ENCODE peak calls at places on chromosomes 6 and 20, in ten cellular contexts. One of them, this sample, is unnamed.

GRCh38 chr6:53411451-53411850 is 62.7 kb upstream of the ELOVL5 start:
- DNase-seq in HL-60: no peak
- DNase-seq in activated CD8-positive, alpha-beta memory T cell treated with anti-CD3 and anti-CD28 coated beads, Interleukin-2, amount 10 ng/mL, durations not matched to agents 7 days and 5 days: no peak
- DNase-seq in HT1080: no peak
- DNase-seq in activated gamma-delta T cell treated with Interleukin-2 at 50 U/mL for 16 hours: no peak
- DNase-seq in tibial nerve: no peak
- DNase-seq in HFF-Myc: no peak
- DNase-seq in GM10248: no peak
- DNase-seq in psoas muscle: no peak
- DNase-seq in NCI-H510A treated with DMSO at 0.1 percent for 48 hours: no peak
- DNase-seq in this sample: no peak

GRCh38 chr6:46407785-46408530 is 83.3 kb downstream of the RCAN2 start:
- DNase-seq in HT1080: no peak
- DNase-seq in HFF-Myc: no peak
- DNase-seq in activated gamma-delta T cell treated with Interleukin-2 at 50 U/mL for 16 hours: no peak
- DNase-seq in activated CD8-positive, alpha-beta memory T cell treated with anti-CD3 and anti-CD28 coated beads, Interleukin-2, amount 10 ng/mL, durations not matched to agents 7 days and 5 days: no peak
- DNase-seq in tibial nerve: no peak
- DNase-seq in NCI-H510A treated with DMSO at 0.1 percent for 48 hours: peak; percentile 53
- DNase-seq in GM10248: no peak
- DNase-seq in HL-60: no peak
- DNase-seq in psoas muscle: no peak
- DNase-seq in this sample: no peak

GRCh38 chr6:31654574-31655348 is 933 bp upstream of the APOM start:
- DNase-seq in NCI-H510A treated with DMSO at 0.1 percent for 48 hours: no peak
- DNase-seq in activated gamma-delta T cell treated with Interleukin-2 at 50 U/mL for 16 hours: no peak
- DNase-seq in tibial nerve: no peak
- DNase-seq in HFF-Myc: no peak
- DNase-seq in HT1080: no peak
- DNase-seq in activated CD8-positive, alpha-beta memory T cell treated with anti-CD3 and anti-CD28 coated beads, Interleukin-2, amount 10 ng/mL, durations not matched to agents 7 days and 5 days: no peak
- DNase-seq in HL-60: no peak
- DNase-seq in GM10248: no peak
- DNase-seq in psoas muscle: no peak
- DNase-seq in this sample: no peak

GRCh38 chr6:170091000-170091638 is 199.8 kb downstream of the DLL1 start:
- DNase-seq in activated CD8-positive, alpha-beta memory T cell treated with anti-CD3 and anti-CD28 coated beads, Interleukin-2, amount 10 ng/mL, durations not matched to agents 7 days and 5 days: peak; percentile 25
- DNase-seq in GM10248: no peak
- DNase-seq in psoas muscle: peak; percentile 44
- DNase-seq in HFF-Myc: no peak
- DNase-seq in tibial nerve: no peak
- DNase-seq in activated gamma-delta T cell treated with Interleukin-2 at 50 U/mL for 16 hours: peak; percentile 3
- DNase-seq in NCI-H510A treated with DMSO at 0.1 percent for 48 hours: no peak
- DNase-seq in HL-60: no peak
- DNase-seq in HT1080: no peak
- DNase-seq in this sample: no peak

GRCh38 chr6:152356659-152357058 is 280.5 kb downstream of the SYNE1 start:
- DNase-seq in HL-60: peak; percentile 61
- DNase-seq in HT1080: peak; percentile 42
- DNase-seq in NCI-H510A treated with DMSO at 0.1 percent for 48 hours: peak; percentile 57
- DNase-seq in psoas muscle: no peak
- DNase-seq in activated gamma-delta T cell treated with Interleukin-2 at 50 U/mL for 16 hours: no peak
- DNase-seq in tibial nerve: no peak
- DNase-seq in GM10248: peak; percentile 28
- DNase-seq in HFF-Myc: no peak
- DNase-seq in activated CD8-positive, alpha-beta memory T cell treated with anti-CD3 and anti-CD28 coated beads, Interleukin-2, amount 10 ng/mL, durations not matched to agents 7 days and 5 days: no peak
- DNase-seq in this sample: peak; percentile 20

GRCh38 chr20:10501377-10501776 is 66.3 kb downstream of the SLX4IP start:
- DNase-seq in psoas muscle: no peak
- DNase-seq in activated gamma-delta T cell treated with Interleukin-2 at 50 U/mL for 16 hours: peak; percentile 5
- DNase-seq in HL-60: peak; percentile 98
- DNase-seq in HT1080: no peak
- DNase-seq in GM10248: no peak
- DNase-seq in tibial nerve: no peak
- DNase-seq in HFF-Myc: no peak
- DNase-seq in NCI-H510A treated with DMSO at 0.1 percent for 48 hours: no peak
- DNase-seq in activated CD8-positive, alpha-beta memory T cell treated with anti-CD3 and anti-CD28 coated beads, Interleukin-2, amount 10 ng/mL, durations not matched to agents 7 days and 5 days: peak; percentile 56
- DNase-seq in this sample: peak; percentile 14

GRCh38 chr20:22974354-22974753 is 60.8 kb upstream of the SSTR4 start:
- DNase-seq in HT1080: peak; percentile 30
- DNase-seq in GM10248: no peak
- DNase-seq in NCI-H510A treated with DMSO at 0.1 percent for 48 hours: no peak
- DNase-seq in HL-60: peak; percentile 29
- DNase-seq in psoas muscle: no peak
- DNase-seq in activated gamma-delta T cell treated with Interleukin-2 at 50 U/mL for 16 hours: no peak
- DNase-seq in HFF-Myc: no peak
- DNase-seq in activated CD8-positive, alpha-beta memory T cell treated with anti-CD3 and anti-CD28 coated beads, Interleukin-2, amount 10 ng/mL, durations not matched to agents 7 days and 5 days: no peak
- DNase-seq in tibial nerve: no peak
- DNase-seq in this sample: no peak

GRCh38 chr20:5781798-5782750 is 31.9 kb downstream of the SHLD1 start:
- DNase-seq in HL-60: no peak
- DNase-seq in activated CD8-positive, alpha-beta memory T cell treated with anti-CD3 and anti-CD28 coated beads, Interleukin-2, amount 10 ng/mL, durations not matched to agents 7 days and 5 days: no peak
- DNase-seq in NCI-H510A treated with DMSO at 0.1 percent for 48 hours: peak; percentile 48
- DNase-seq in HFF-Myc: no peak
- DNase-seq in tibial nerve: no peak
- DNase-seq in activated gamma-delta T cell treated with Interleukin-2 at 50 U/mL for 16 hours: no peak
- DNase-seq in GM10248: no peak
- DNase-seq in HT1080: no peak
- DNase-seq in psoas muscle: no peak
- DNase-seq in this sample: no peak

GRCh38 chr6:153947817-153948447 is 91.1 kb upstream of the OPRM1 start:
- DNase-seq in GM10248: peak; percentile 10
- DNase-seq in HT1080: peak; percentile 39
- DNase-seq in tibial nerve: peak; percentile 32
- DNase-seq in activated CD8-positive, alpha-beta memory T cell treated with anti-CD3 and anti-CD28 coated beads, Interleukin-2, amount 10 ng/mL, durations not matched to agents 7 days and 5 days: no peak
- DNase-seq in HL-60: peak; percentile 9
- DNase-seq in psoas muscle: no peak
- DNase-seq in NCI-H510A treated with DMSO at 0.1 percent for 48 hours: peak; percentile 17
- DNase-seq in activated gamma-delta T cell treated with Interleukin-2 at 50 U/mL for 16 hours: no peak
- DNase-seq in HFF-Myc: no peak
- DNase-seq in this sample: no peak

GRCh38 chr6:137623293-137623692 is 129.1 kb upstream of the OLIG3 start:
- DNase-seq in psoas muscle: no peak
- DNase-seq in HT1080: no peak
- DNase-seq in tibial nerve: no peak
- DNase-seq in GM10248: no peak
- DNase-seq in HL-60: no peak
- DNase-seq in activated gamma-delta T cell treated with Interleukin-2 at 50 U/mL for 16 hours: no peak
- DNase-seq in NCI-H510A treated with DMSO at 0.1 percent for 48 hours: no peak
- DNase-seq in activated CD8-positive, alpha-beta memory T cell treated with anti-CD3 and anti-CD28 coated beads, Interleukin-2, amount 10 ng/mL, durations not matched to agents 7 days and 5 days: no peak
- DNase-seq in HFF-Myc: no peak
- DNase-seq in this sample: no peak

GRCh38 chr6:142839686-142840040 is 105.3 kb downstream of the HIVEP2 start:
- DNase-seq in activated CD8-positive, alpha-beta memory T cell treated with anti-CD3 and anti-CD28 coated beads, Interleukin-2, amount 10 ng/mL, durations not matched to agents 7 days and 5 days: no peak
- DNase-seq in tibial nerve: no peak
- DNase-seq in HL-60: no peak
- DNase-seq in psoas muscle: no peak
- DNase-seq in GM10248: no peak
- DNase-seq in HFF-Myc: no peak
- DNase-seq in NCI-H510A treated with DMSO at 0.1 percent for 48 hours: no peak
- DNase-seq in HT1080: no peak
- DNase-seq in activated gamma-delta T cell treated with Interleukin-2 at 50 U/mL for 16 hours: no peak
- DNase-seq in this sample: no peak

GRCh38 chr20:25584905-25585704 is at the start of gene NINL:
- DNase-seq in HFF-Myc: no peak
- DNase-seq in activated gamma-delta T cell treated with Interleukin-2 at 50 U/mL for 16 hours: peak; percentile 19
- DNase-seq in activated CD8-positive, alpha-beta memory T cell treated with anti-CD3 and anti-CD28 coated beads, Interleukin-2, amount 10 ng/mL, durations not matched to agents 7 days and 5 days: peak; percentile 55
- DNase-seq in GM10248: peak; percentile 45
- DNase-seq in tibial nerve: no peak
- DNase-seq in HL-60: no peak
- DNase-seq in psoas muscle: peak; percentile 65
- DNase-seq in HT1080: no peak
- DNase-seq in NCI-H510A treated with DMSO at 0.1 percent for 48 hours: peak; percentile 91
- DNase-seq in this sample: peak; percentile 21

GRCh38 chr6:119966484-119966883 is 616.9 kb upstream of the MAN1A1 start:
- DNase-seq in activated CD8-positive, alpha-beta memory T cell treated with anti-CD3 and anti-CD28 coated beads, Interleukin-2, amount 10 ng/mL, durations not matched to agents 7 days and 5 days: peak; percentile 50
- DNase-seq in HFF-Myc: no peak
- DNase-seq in HT1080: no peak
- DNase-seq in GM10248: peak; percentile 10
- DNase-seq in HL-60: no peak
- DNase-seq in NCI-H510A treated with DMSO at 0.1 percent for 48 hours: no peak
- DNase-seq in activated gamma-delta T cell treated with Interleukin-2 at 50 U/mL for 16 hours: no peak
- DNase-seq in psoas muscle: peak; percentile 44
- DNase-seq in tibial nerve: no peak
- DNase-seq in this sample: no peak

This sample was measured in naive thymus-derived CD8-positive, alpha-beta T cell.